ENCODE peak calls at places on chromosomes 1 and 21, in six cellular contexts. O is H1, E is K562, G is GM12878, U is GM12891, R is HepG2. Q is an unnamed sample.

GRCh38 chr1:235635938-235636663 is 13.5 kb downstream of the GNG4 start:
- DNase-seq in O (no peak), E (no peak), G (no peak), U (no peak), R (no peak), Q (no peak)

GRCh38 chr1:25135903-25136302 is 96.4 kb downstream of the SYF2 start:
- DNase-seq in O (no peak), E (no peak), G (no peak), U (no peak), R (no peak), Q (no peak)

GRCh38 chr1:4415476-4415875 is 238.9 kb upstream of the AJAP1 start:
- DNase-seq in O (no peak), E (no peak), G (no peak), U (no peak), R (no peak), Q (no peak)

GRCh38 chr1:18963968-18964367 is 7.5 kb upstream of the IFFO2 start:
- DNase-seq in O (no peak), E (no peak), G (no peak), U (no peak), R (no peak), Q (no peak)

GRCh38 chr21:33286600-33287456 is 20.7 kb downstream of the IL10RB start:
- DNase-seq in O (no peak), E (no peak), G (no peak), U (no peak), R (peak; percentile 73), Q (no peak)

GRCh38 chr21:32096411-32096810 is 182.4 kb downstream of the MIS18A start:
- DNase-seq in O (peak; percentile 70), E (peak; percentile 65), G (no peak), U (peak; percentile 24), R (peak; percentile 13), Q (peak; percentile 17)

GRCh38 chr1:41936107-41936506 is 17.4 kb upstream of the HIVEP3 start:
- DNase-seq in O (no peak), E (no peak), G (no peak), U (no peak), R (no peak), Q (no peak)

GRCh38 chr1:214380418-214380817 is 99.5 kb downstream of the SMYD2 start:
- DNase-seq in O (no peak), E (no peak), G (no peak), U (no peak), R (no peak), Q (no peak)

GRCh38 chr1:44289530-44289929 is 65.5 kb downstream of the ERI3 start:
- DNase-seq in O (no peak), E (no peak), G (no peak), U (no peak), R (no peak), Q (no peak)

GRCh38 chr1:37123266-37123665 is 89.0 kb upstream of the GRIK3 start:
- DNase-seq in O (no peak), E (no peak), G (no peak), U (no peak), R (no peak), Q (no peak)

GRCh38 chr1:173329747-173330146 is 122.6 kb upstream of the TNFSF4 start:
- DNase-seq in O (no peak), E (no peak), G (no peak), U (no peak), R (no peak), Q (no peak)

GRCh38 chr1:159974350-159974965 is 20.4 kb upstream of the SLAMF9 start:
- DNase-seq in O (no peak), E (no peak), G (no peak), U (no peak), R (no peak), Q (no peak)

DNA sequence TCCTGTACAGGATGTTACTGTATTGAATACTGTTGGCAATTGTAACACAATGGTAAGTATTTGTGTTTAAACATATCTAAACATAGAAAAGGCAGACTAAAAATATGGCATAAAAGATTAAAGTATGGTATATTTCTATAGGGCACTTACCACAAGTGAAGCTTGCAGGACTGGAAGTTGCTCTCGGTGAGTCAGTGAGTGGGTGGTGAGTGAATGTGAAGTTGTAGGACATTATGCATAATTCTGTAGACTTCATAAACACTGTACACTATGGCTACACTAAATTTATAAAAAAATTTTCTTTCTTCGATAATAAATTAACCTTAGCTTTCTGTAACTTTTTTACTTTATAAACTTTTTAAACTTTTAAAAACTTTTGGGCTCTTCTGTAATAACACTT is 13.7 kb upstream of the TRIM62 start:
- DNase-seq in O (no peak), E (no peak), G (no peak), U (no peak), R (no peak), Q (no peak)
- TF ChIP-seq TAF1 in O (no peak), E (no peak), G (no peak), U (no peak), R (no peak), Q (no peak)

DNA sequence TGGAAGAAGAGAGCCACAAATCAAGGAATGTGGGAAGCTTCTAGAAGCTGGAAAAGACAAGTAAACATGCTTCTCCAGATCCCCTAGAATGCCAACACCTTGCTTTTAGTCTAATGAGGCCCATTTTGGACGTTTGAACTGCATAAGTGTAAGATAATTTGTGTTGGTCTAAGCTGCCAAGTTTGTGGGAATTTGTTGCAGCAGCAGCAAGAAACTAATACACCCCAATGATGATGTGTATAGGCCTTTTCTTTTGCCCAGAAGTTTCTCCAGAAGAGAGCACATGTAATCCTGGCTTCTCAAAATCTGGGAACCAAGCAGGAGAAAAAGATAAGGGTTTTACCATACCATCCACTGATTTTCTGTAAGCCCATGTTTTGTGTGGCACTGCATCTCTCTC is 96.1 kb upstream of the DPT start:
- DNase-seq in O (no peak), E (no peak), G (no peak), U (no peak), R (no peak), Q (no peak)
- TF ChIP-seq POLR2A in O (no peak), E (no peak), G (no peak), U (no peak), R (no peak), Q (no peak)

GRCh38 chr1:87958201-87958600 is 629.5 kb downstream of the LMO4 start:
- DNase-seq in O (no peak), E (no peak), G (no peak), U (no peak), R (no peak), Q (no peak)
- TF ChIP-seq TAF1 in O (no peak), E (no peak), G (no peak), U (no peak), R (no peak), Q (no peak)

DNA sequence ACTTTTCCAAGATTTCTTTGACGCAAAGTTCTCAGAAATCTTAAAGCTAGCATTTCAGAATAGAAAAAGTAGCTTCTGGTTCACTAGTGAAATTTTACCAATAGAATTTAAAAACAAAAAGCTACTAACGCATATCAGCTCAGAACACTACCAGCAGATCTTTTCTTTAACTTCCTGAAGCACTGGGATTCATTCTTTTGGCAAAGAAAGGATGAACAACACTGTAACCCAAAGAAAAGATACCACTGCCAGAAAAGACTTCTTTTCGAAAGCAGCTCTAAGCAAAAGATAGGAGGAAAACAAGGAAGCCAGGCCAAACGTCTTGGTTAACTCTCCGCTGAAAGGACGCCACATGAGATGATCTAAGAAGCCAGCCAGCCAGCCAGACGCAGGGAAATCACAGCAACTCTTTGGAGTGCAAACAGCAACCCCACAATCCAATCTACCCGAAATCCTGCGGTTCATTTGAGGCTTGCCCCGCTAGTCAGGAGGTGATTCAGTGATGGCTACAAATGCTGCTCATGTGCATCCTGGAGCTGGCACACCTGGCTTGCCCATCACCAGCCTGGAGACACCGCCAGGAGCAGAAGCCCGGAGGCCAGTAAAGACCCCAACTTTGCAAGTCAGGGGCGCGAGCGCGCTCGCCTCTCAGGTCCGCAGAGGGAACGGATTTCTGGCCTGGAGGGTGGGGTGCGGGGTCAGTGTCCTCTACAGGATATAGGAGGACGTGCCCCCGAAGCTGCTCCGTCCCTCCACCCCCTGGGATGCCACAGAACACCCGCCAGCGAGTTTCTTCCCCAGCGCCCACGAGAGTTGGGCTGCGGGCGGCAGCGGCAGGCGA is 812 bp downstream of the NBPF1 start:
- DNase-seq in O (peak; percentile 95), E (peak; percentile 76), G (no peak), U (no peak), R (peak; percentile 54), Q (no peak)
- TF ChIP-seq POLR2A in O (no peak), E (no peak), G (no peak), U (no peak), R (no peak), Q (no peak)

DNA sequence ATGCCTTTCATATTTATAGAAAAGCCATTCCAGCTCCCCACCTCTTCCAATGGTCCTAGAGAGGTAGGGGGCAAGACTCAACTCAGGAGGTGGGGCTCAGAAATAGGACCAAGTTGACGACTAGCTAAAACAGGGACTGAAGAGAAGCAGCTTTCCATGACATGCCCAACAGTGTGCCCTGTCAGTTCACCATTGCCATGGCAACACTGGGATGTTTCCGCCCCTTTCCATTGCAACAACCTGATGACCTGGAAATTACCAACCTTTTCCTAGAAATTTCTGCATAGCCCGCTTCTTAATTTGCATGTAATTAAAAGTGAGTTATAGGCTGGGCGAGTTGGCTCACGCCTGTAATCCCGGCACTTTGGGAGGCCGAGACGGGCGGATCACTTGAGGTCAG is 22.4 kb upstream of the INTS3 start:
- DNase-seq in O (no peak), E (no peak), G (no peak), U (no peak), R (no peak), Q (no peak)
- TF ChIP-seq TAF1 in O (no peak), E (no peak), G (no peak), U (no peak), R (no peak), Q (no peak)

DNA sequence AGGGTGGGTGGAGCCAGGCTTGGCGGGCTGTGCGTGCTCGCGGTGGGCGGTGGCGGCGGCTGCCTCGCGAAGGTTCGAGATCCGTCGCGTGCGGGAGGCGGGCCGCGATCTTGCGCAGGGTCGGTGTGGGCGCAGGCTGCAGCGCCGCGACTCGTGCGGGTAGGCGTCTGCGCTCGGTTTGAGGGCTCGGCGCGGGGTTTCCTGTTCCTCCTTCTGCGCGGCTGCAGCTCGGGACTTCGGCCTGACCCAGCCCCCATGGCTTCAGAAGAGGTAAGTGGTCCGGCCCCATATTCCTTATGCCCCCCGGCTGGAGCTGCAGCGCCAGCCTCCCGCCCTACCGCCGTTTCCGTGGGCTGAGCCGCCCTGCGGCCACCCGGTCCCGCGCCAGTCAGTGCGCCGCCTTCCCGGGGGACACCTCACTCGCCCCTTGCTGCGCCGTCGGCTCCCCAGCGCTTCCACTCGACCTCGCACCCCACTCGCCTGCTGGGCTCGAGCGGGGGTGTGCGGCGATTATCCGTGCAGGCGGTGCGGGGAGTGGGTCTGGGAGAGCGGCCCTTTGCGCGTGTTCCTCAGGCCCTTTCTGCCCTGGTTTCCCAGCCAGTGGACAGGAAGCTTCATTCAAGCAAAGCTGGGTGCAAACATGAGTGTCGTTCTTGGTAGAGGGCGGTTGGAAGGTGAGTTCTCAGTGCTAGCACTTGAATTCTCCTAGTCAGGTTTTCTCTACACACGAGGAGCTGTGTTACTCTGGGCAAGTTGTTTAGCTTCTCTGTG is at the start of gene CACYBP:
- DNase-seq in O (peak; percentile 54), E (peak; percentile 51), G (no peak), U (peak; percentile 67), R (peak; percentile 29), Q (no peak)
- TF ChIP-seq POLR2A in O (peak; percentile 58), E (no peak), G (peak; percentile 86), U (no peak), R (no peak), Q (no peak)